ENCODE peak calls at places on chromosomes 2 and 18, in five cellular contexts. Q, R, E, H and U are unnamed samples.

GRCh38 chr2:240999001-240999791 is 778 bp downstream of the SNED1 start:
- DNase-seq in E (no peak), Q (peak; percentile 28), H (no peak), R (no peak), U (no peak)

GRCh38 chr2:212536385-212537310 is 2.0 kb downstream of the ERBB4 start:
- DNase-seq in H (no peak), R (no peak), E (no peak), Q (no peak), U (peak; percentile 7)

GRCh38 chr2:113174369-113174735 is 581 bp downstream of the PSD4 start:
- DNase-seq in E (no peak), Q (no peak), H (peak; percentile 36), R (peak; percentile 42), U (no peak)

GRCh38 chr2:96251721-96252292 is 14.0 kb downstream of the TMEM127 start:
- DNase-seq in E (peak; percentile 81), R (no peak), H (peak; percentile 62), Q (peak; percentile 32), U (no peak)

GRCh38 chr2:222248256-222248655 is 50.5 kb downstream of the PAX3 start:
- DNase-seq in R (no peak), Q (no peak), H (no peak), E (no peak), U (no peak)

GRCh38 chr2:40210968-40211353 is 240.9 kb downstream of the SLC8A1 start:
- DNase-seq in H (no peak), E (no peak), Q (no peak), R (no peak), U (no peak)

GRCh38 chr2:215796160-215796559 is 217.2 kb downstream of the MREG start:
- DNase-seq in Q (no peak), R (no peak), E (peak; percentile 79), H (no peak), U (peak; percentile 35)

GRCh38 chr2:24972315-24972958 is 682 bp upstream of the DNAJC27 start:
- DNase-seq in R (peak; percentile 36), Q (peak; percentile 25), H (no peak), E (peak; percentile 34), U (peak; percentile 31)

GRCh38 chr2:60707750-60708371 is 48.2 kb upstream of the PAPOLG start:
- DNase-seq in Q (no peak), H (no peak), E (peak; percentile 24), R (peak; percentile 66), U (peak; percentile 46)

GRCh38 chr2:75146221-75146902 is 53.0 kb downstream of the TACR1 start:
- DNase-seq in H (no peak), E (no peak), Q (no peak), R (no peak), U (no peak)

GRCh38 chr2:196170681-196171247 is 614 bp downstream of the STK17B start:
- DNase-seq in R (no peak), Q (peak; percentile 23), H (peak; percentile 87), E (peak; percentile 61), U (peak; percentile 50)

GRCh38 chr2:232838406-232838874 is 31.6 kb upstream of the SNORC start:
- DNase-seq in E (peak; percentile 30), R (peak; percentile 59), H (no peak), Q (no peak), U (peak; percentile 24)

GRCh38 chr2:237030382-237030781 is 55.3 kb upstream of the COPS8 start:
- DNase-seq in H (no peak), E (no peak), Q (no peak), R (no peak), U (no peak)

GRCh38 chr2:67879586-67880290 is 183.1 kb downstream of the C1D start:
- DNase-seq in E (peak; percentile 81), H (no peak), Q (no peak), R (no peak), U (peak; percentile 82)

GRCh38 chr2:99793022-99793421 is 303.2 kb upstream of the REV1 start:
- DNase-seq in R (no peak), Q (no peak), E (no peak), H (no peak), U (no peak)

GRCh38 chr2:84631985-84632384 is 115.7 kb downstream of the DNAH6 start:
- DNase-seq in E (no peak), Q (no peak), H (no peak), R (no peak), U (no peak)

GRCh38 chr18:8260319-8260718 is 348.9 kb upstream of the RAB12 start:
- DNase-seq in R (no peak), H (no peak), E (peak; percentile 72), Q (no peak), U (peak; percentile 90)

GRCh38 chr2:133732982-133733670 is 164.9 kb upstream of the NCKAP5 start:
- DNase-seq in H (no peak), R (no peak), Q (no peak), E (no peak), U (no peak)

GRCh38 chr2:130806370-130806769 is 30.3 kb upstream of the ARHGEF4 start:
- DNase-seq in E (no peak), H (no peak), R (no peak), Q (no peak), U (no peak)

GRCh38 chr2:12965540-12966269 is 249.0 kb downstream of the TRIB2 start:
- DNase-seq in E (peak; percentile 57), R (no peak), Q (no peak), H (no peak), U (peak; percentile 72)

GRCh38 chr2:73610111-73610510 is 32.1 kb downstream of the NAT8 start:
- DNase-seq in Q (no peak), H (no peak), E (no peak), R (no peak), U (no peak)

GRCh38 chr2:213443952-213444351 is 159.7 kb downstream of the SPAG16 start:
- DNase-seq in H (no peak), E (peak; percentile 52), Q (no peak), R (no peak), U (peak; percentile 44)

GRCh38 chr2:75571730-75572430 is 11.1 kb upstream of the EVA1A start:
- DNase-seq in Q (no peak), H (no peak), R (no peak), E (no peak), U (peak; percentile 36)

GRCh38 chr2:241701155-241701404 is 759 bp upstream of the ING5 start:
- DNase-seq in H (no peak), E (no peak), Q (no peak), R (no peak), U (no peak)

GRCh38 chr2:7709907-7710306 is 792.7 kb downstream of the RNF144A start:
- DNase-seq in H (no peak), E (peak; percentile 88), R (no peak), Q (no peak), U (peak; percentile 63)

GRCh38 chr2:42043789-42044394 is 3.9 kb upstream of the PKDCC start:
- DNase-seq in R (no peak), H (no peak), E (no peak), Q (no peak), U (no peak)

GRCh38 chr2:196442211-196442610 is 197.3 kb upstream of the CCDC150 start:
- DNase-seq in E (no peak), Q (no peak), R (no peak), H (no peak), U (peak; percentile 34)

GRCh38 chr2:9545502-9545901 is 10.1 kb downstream of the ADAM17 start:
- DNase-seq in H (no peak), Q (no peak), R (no peak), E (no peak), U (no peak)

GRCh38 chr2:98607104-98607503 is 1.2 kb downstream of the COA5 start:
- DNase-seq in R (no peak), Q (no peak), H (no peak), E (no peak), U (no peak)

GRCh38 chr2:98608962-98609604 is 694 bp downstream of the UNC50 start:
- DNase-seq in R (no peak), H (no peak), E (peak; percentile 29), Q (no peak), U (peak; percentile 20)

GRCh38 chr2:98606431-98606830 is 1.9 kb downstream of the COA5 start:
- DNase-seq in E (no peak), Q (no peak), H (no peak), R (no peak), U (no peak)

GRCh38 chr2:98607741-98608117 is 583 bp downstream of the COA5 start:
- DNase-seq in Q (no peak), E (peak; percentile 2), R (no peak), H (no peak), U (peak; percentile 21)

GRCh38 chr2:98608118-98608961 is at the start of the genes COA5 and UNC50:
- DNase-seq in R (peak; percentile 97), Q (peak; percentile 86), E (peak; percentile 88), H (peak; percentile 97), U (peak; percentile 91)
- TF ChIP-seq CTCF in R (no peak), Q (no peak), E (peak; percentile 10), H (peak; percentile 41), U (no peak)

GRCh38 chr2:111691164-111691895 is 192.7 kb downstream of the ANAPC1 start:
- DNase-seq in Q (no peak), E (no peak), H (no peak), R (no peak), U (no peak)

GRCh38 chr2:111689899-111690298 is 194.1 kb downstream of the ANAPC1 start:
- DNase-seq in R (no peak), Q (no peak), H (no peak), E (no peak), U (no peak)

GRCh38 chr2:111689174-111689573 is 194.8 kb downstream of the ANAPC1 start:
- DNase-seq in R (no peak), Q (no peak), H (no peak), E (no peak), U (no peak)

GRCh38 chr2:111694690-111695089 is 189.3 kb downstream of the ANAPC1 start:
- DNase-seq in H (no peak), E (peak; percentile 51), R (no peak), Q (no peak), U (peak; percentile 49)

GRCh38 chr2:111692311-111692710 is 191.7 kb downstream of the ANAPC1 start:
- DNase-seq in H (no peak), E (no peak), R (no peak), Q (no peak), U (no peak)
- TF ChIP-seq CTCF in H (peak; percentile 19), E (peak; percentile 11), R (no peak), Q (no peak), U (no peak)

GRCh38 chr2:210199186-210199765 is 26.0 kb downstream of the ACADL start:
- DNase-seq in Q (no peak), E (no peak), H (no peak), R (peak; percentile 12), U (peak; percentile 46)
- TF ChIP-seq CTCF in Q (peak; percentile 60), E (peak; percentile 70), H (peak; percentile 95), R (peak; percentile 47), U (peak; percentile 59)

DNA sequence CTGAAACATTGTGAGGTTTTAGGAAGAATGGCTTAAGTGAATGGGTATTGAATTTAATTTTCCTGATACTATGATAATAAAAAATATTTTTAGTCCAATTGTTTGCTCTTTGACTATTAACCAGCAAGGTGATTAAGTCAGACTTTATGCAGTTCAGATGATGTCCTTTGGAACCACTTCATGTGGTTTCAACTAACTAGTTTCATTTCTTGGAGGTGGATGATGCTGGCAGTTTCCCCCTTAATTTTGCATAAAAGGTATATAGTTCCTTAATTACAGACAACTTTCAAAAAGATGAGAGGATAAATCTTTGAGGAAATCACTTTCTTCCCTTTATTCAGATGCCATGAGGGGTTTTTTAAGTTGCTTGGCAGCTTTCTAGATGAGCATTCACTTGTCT is 223.1 kb downstream of the PHLPP1 start:
- DNase-seq in R (peak; percentile 30), H (no peak), Q (no peak), E (no peak), U (no peak)
- TF ChIP-seq CTCF in R (no peak), H (no peak), Q (no peak), E (no peak), U (no peak)